ENCODE peak calls at places on chromosomes 6 and 20, in six cellular contexts. Y is GM03348; T is iPS-NIHi11; E is right atrium auricular region; Q is PC-9; P is CD4-positive, CD25-positive, alpha-beta regulatory T cell. A is an unnamed sample.

GRCh38 chr6:39327516-39327915 is 5.0 kb upstream of the KCNK16 start:
- DNase-seq in Y (no peak), T (no peak), E (no peak), Q (no peak), P (no peak), A (no peak)

GRCh38 chr20:4957939-4958362 is 43.4 kb downstream of the SLC23A2 start:
- DNase-seq in Y (peak), T (no peak), E (no peak), Q (no peak), P (no peak), A (no peak)

GRCh38 chr20:4717816-4718215 is 3.9 kb upstream of the PRND start:
- DNase-seq in Y (no peak), T (no peak), E (peak), Q (no peak), P (no peak), A (no peak)

GRCh38 chr20:11799131-11799800 is 118.4 kb upstream of the BTBD3 start:
- DNase-seq in Y (no peak), T (no peak), E (no peak), Q (peak), P (no peak), A (no peak)

GRCh38 chr20:53983401-53983800 is 87.0 kb downstream of the BCAS1 start:
- DNase-seq in Y (no peak), T (no peak), E (no peak), Q (no peak), P (no peak), A (no peak)

GRCh38 chr20:25220021-25220730 is 24.7 kb downstream of the ENTPD6 start:
- DNase-seq in Y (no peak), T (peak), E (no peak), Q (no peak), P (no peak), A (no peak)

GRCh38 chr6:140415266-140415665 is 1040.8 kb upstream of the CITED2 start:
- DNase-seq in Y (no peak), T (peak), E (no peak), Q (no peak), P (no peak), A (no peak)

GRCh38 chr20:63740070-63740500 is 509 bp downstream of the SLC2A4RG start:
- DNase-seq in Y (peak), T (peak), E (no peak), Q (peak), P (peak), A (no peak)

GRCh38 chr6:157380458-157380778 is 572 bp upstream of the ZDHHC14 start:
- DNase-seq in Y (no peak), T (peak), E (no peak), Q (no peak), P (no peak), A (no peak)

GRCh38 chr6:45587229-45588060 is 209.7 kb upstream of the SUPT3H start:
- DNase-seq in Y (no peak), T (no peak), E (no peak), Q (no peak), P (no peak), A (no peak)

GRCh38 chr6:26329763-26330511 is 35.1 kb upstream of the BTN3A2 start:
- DNase-seq in Y (peak), T (no peak), E (no peak), Q (peak), P (peak), A (peak)

GRCh38 chr6:55320691-55321086 is 6.6 kb upstream of the GFRAL start:
- DNase-seq in Y (no peak), T (no peak), E (no peak), Q (no peak), P (no peak), A (no peak)

GRCh38 chr20:46671866-46672542 is 17.2 kb downstream of the TP53RK start:
- DNase-seq in Y (no peak), T (no peak), E (no peak), Q (no peak), P (no peak), A (no peak)

GRCh38 chr6:15915508-15916178 is 213.2 kb upstream of the MYLIP start:
- DNase-seq in Y (no peak), T (no peak), E (no peak), Q (no peak), P (no peak), A (no peak)

A was measured in GF-D8.